ENCODE peak calls at places on chromosomes 12 and 14, in eight cellular contexts. One of them, this sample, is unnamed.

GRCh38 chr12:538731-539539 is 79.2 kb downstream of the B4GALNT3 start:
- DNase-seq in ovary: no peak
- DNase-seq in AG04450: no peak
- DNase-seq in GM06990: no peak
- DNase-seq in heart left ventricle: peak
- DNase-seq in A549: no peak
- DNase-seq in tibial nerve: peak
- DNase-seq in WERI-Rb-1: no peak
- DNase-seq in this sample: no peak

GRCh38 chr12:104721944-104722343 is 236.1 kb downstream of the SLC41A2 start:
- DNase-seq in A549: no peak
- DNase-seq in ovary: no peak
- DNase-seq in GM06990: no peak
- DNase-seq in AG04450: no peak
- DNase-seq in WERI-Rb-1: no peak
- DNase-seq in heart left ventricle: no peak
- DNase-seq in tibial nerve: no peak
- DNase-seq in this sample: no peak

GRCh38 chr12:6312529-6313325 is 2.2 kb downstream of the PLEKHG6 start:
- DNase-seq in heart left ventricle: no peak
- DNase-seq in WERI-Rb-1: no peak
- DNase-seq in A549: no peak
- DNase-seq in AG04450: no peak
- DNase-seq in ovary: no peak
- DNase-seq in tibial nerve: no peak
- DNase-seq in GM06990: peak
- DNase-seq in this sample: no peak

GRCh38 chr12:93825926-93826599 is 148.9 kb downstream of the CRADD start:
- DNase-seq in tibial nerve: no peak
- DNase-seq in ovary: no peak
- DNase-seq in AG04450: no peak
- DNase-seq in heart left ventricle: no peak
- DNase-seq in A549: no peak
- DNase-seq in GM06990: no peak
- DNase-seq in WERI-Rb-1: no peak
- DNase-seq in this sample: peak

GRCh38 chr12:122489038-122489437 is 11.7 kb downstream of the ZCCHC8 start:
- DNase-seq in WERI-Rb-1: no peak
- DNase-seq in A549: no peak
- DNase-seq in ovary: no peak
- DNase-seq in tibial nerve: no peak
- DNase-seq in GM06990: no peak
- DNase-seq in AG04450: no peak
- DNase-seq in heart left ventricle: no peak
- DNase-seq in this sample: no peak

GRCh38 chr12:74043343-74043742 is 494.3 kb upstream of the ATXN7L3B start:
- DNase-seq in heart left ventricle: no peak
- DNase-seq in tibial nerve: no peak
- DNase-seq in AG04450: no peak
- DNase-seq in A549: peak
- DNase-seq in GM06990: no peak
- DNase-seq in ovary: no peak
- DNase-seq in WERI-Rb-1: no peak
- DNase-seq in this sample: peak

GRCh38 chr12:72207756-72208155 is 64.4 kb upstream of the TRHDE start:
- DNase-seq in heart left ventricle: no peak
- DNase-seq in ovary: no peak
- DNase-seq in tibial nerve: no peak
- DNase-seq in AG04450: no peak
- DNase-seq in GM06990: no peak
- DNase-seq in A549: no peak
- DNase-seq in WERI-Rb-1: peak
- DNase-seq in this sample: no peak

GRCh38 chr14:99730876-99731351 is 46.8 kb downstream of the CYP46A1 start:
- DNase-seq in ovary: peak
- DNase-seq in AG04450: no peak
- DNase-seq in WERI-Rb-1: no peak
- DNase-seq in heart left ventricle: peak
- DNase-seq in A549: no peak
- DNase-seq in tibial nerve: no peak
- DNase-seq in GM06990: no peak
- DNase-seq in this sample: no peak

GRCh38 chr14:67221982-67222328 is 19.3 kb upstream of the PALS1 start:
- DNase-seq in AG04450: no peak
- DNase-seq in heart left ventricle: no peak
- DNase-seq in ovary: no peak
- DNase-seq in tibial nerve: no peak
- DNase-seq in A549: no peak
- DNase-seq in WERI-Rb-1: no peak
- DNase-seq in GM06990: no peak
- DNase-seq in this sample: no peak

GRCh38 chr14:104974665-104975390 is 3.3 kb downstream of the AHNAK2 start:
- DNase-seq in AG04450: no peak
- DNase-seq in heart left ventricle: peak
- DNase-seq in ovary: peak
- DNase-seq in GM06990: no peak
- DNase-seq in A549: no peak
- DNase-seq in WERI-Rb-1: no peak
- DNase-seq in tibial nerve: no peak
- DNase-seq in this sample: no peak

GRCh38 chr14:102668291-102668873 is 75.9 kb downstream of the RCOR1 start:
- DNase-seq in tibial nerve: no peak
- DNase-seq in AG04450: no peak
- DNase-seq in heart left ventricle: no peak
- DNase-seq in ovary: no peak
- DNase-seq in WERI-Rb-1: no peak
- DNase-seq in GM06990: no peak
- DNase-seq in A549: no peak
- DNase-seq in this sample: no peak

GRCh38 chr12:101707131-101707782 is 9.8 kb downstream of the CHPT1 start:
- DNase-seq in A549: no peak
- DNase-seq in tibial nerve: no peak
- DNase-seq in GM06990: no peak
- DNase-seq in heart left ventricle: no peak
- DNase-seq in WERI-Rb-1: no peak
- DNase-seq in AG04450: no peak
- DNase-seq in ovary: no peak
- DNase-seq in this sample: no peak

GRCh38 chr14:22333408-22334274 is 255.4 kb downstream of the DAD1 start:
- DNase-seq in A549: peak
- DNase-seq in heart left ventricle: no peak
- DNase-seq in ovary: no peak
- DNase-seq in WERI-Rb-1: no peak
- DNase-seq in GM06990: no peak
- DNase-seq in AG04450: no peak
- DNase-seq in tibial nerve: no peak
- DNase-seq in this sample: no peak

GRCh38 chr12:6526766-6527525 is 7.4 kb upstream of the GAPDH start:
- DNase-seq in WERI-Rb-1: no peak
- DNase-seq in A549: no peak
- DNase-seq in tibial nerve: no peak
- DNase-seq in ovary: no peak
- DNase-seq in GM06990: no peak
- DNase-seq in heart left ventricle: no peak
- DNase-seq in AG04450: no peak
- DNase-seq in this sample: no peak

GRCh38 chr12:30942936-30943335 is 16.4 kb downstream of the TSPAN11 start:
- DNase-seq in tibial nerve: no peak
- DNase-seq in ovary: no peak
- DNase-seq in WERI-Rb-1: no peak
- DNase-seq in heart left ventricle: no peak
- DNase-seq in A549: no peak
- DNase-seq in AG04450: no peak
- DNase-seq in GM06990: no peak
- DNase-seq in this sample: no peak

GRCh38 chr14:102917469-102918211 is 4.8 kb upstream of the AMN start:
- DNase-seq in ovary: no peak
- DNase-seq in GM06990: peak
- DNase-seq in A549: peak
- DNase-seq in heart left ventricle: no peak
- DNase-seq in tibial nerve: peak
- DNase-seq in WERI-Rb-1: peak
- DNase-seq in AG04450: no peak
- DNase-seq in this sample: no peak

GRCh38 chr12:122459211-122459610 is 36.7 kb upstream of the CLIP1 start:
- DNase-seq in AG04450: no peak
- DNase-seq in ovary: no peak
- DNase-seq in WERI-Rb-1: no peak
- DNase-seq in heart left ventricle: no peak
- DNase-seq in tibial nerve: no peak
- DNase-seq in A549: no peak
- DNase-seq in GM06990: no peak
- DNase-seq in this sample: no peak

DNA sequence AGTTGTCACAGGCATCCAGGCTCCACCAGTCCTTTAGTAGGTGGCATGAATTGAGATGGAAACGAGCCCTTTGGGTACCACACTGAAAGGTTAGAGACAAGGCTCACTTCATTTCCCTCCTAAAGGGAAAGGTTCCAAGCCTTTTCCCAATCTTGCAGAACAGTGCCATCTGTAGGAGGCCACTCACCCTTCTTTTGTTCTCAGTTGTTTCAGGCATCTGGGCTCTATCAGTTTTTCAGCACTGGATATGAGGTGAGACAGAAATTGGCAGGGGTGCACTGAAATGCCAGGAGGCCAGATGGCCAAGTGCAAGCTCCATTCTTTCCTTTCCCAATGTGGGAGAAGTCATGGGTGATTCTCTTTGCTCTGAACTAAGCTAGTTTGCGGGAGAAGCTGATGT is 15.2 kb downstream of the FBXO33 start:
- DNase-seq in A549: no peak
- DNase-seq in ovary: no peak
- DNase-seq in WERI-Rb-1: peak
- DNase-seq in tibial nerve: no peak
- DNase-seq in GM06990: no peak
- DNase-seq in AG04450: no peak
- DNase-seq in heart left ventricle: peak
- DNase-seq in this sample: no peak
- TF ChIP-seq CTCF in A549: peak
- TF ChIP-seq CTCF in ovary: no peak
- TF ChIP-seq CTCF in WERI-Rb-1: peak
- TF ChIP-seq CTCF in tibial nerve: no peak
- TF ChIP-seq CTCF in GM06990: no peak
- TF ChIP-seq CTCF in AG04450: peak
- TF ChIP-seq CTCF in heart left ventricle: peak
- TF ChIP-seq CTCF in this sample: peak

DNA sequence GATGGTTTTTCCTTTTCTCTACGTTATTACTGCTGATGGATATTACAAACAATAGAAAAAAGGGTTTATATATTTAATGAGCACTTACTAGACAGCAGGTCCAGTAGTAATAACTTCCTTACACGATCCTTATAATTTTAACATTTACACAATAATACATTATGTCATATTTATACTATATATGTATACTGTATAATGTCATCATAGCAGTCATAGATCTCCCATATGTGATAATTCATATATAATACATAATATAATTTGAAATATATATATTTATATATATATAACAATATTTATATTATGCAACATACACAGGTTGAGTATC is 92.3 kb downstream of the KSR2 start:
- DNase-seq in heart left ventricle: no peak
- DNase-seq in A549: no peak
- DNase-seq in GM06990: no peak
- DNase-seq in WERI-Rb-1: no peak
- DNase-seq in AG04450: no peak
- DNase-seq in tibial nerve: no peak
- DNase-seq in ovary: no peak
- DNase-seq in this sample: no peak
- H3K4me3 ChIP-seq in heart left ventricle: no peak
- H3K4me3 ChIP-seq in A549: no peak
- H3K4me3 ChIP-seq in GM06990: no peak
- H3K4me3 ChIP-seq in WERI-Rb-1: no peak
- H3K4me3 ChIP-seq in AG04450: no peak
- H3K4me3 ChIP-seq in tibial nerve: no peak
- H3K4me3 ChIP-seq in ovary: no peak
- H3K4me3 ChIP-seq in this sample: no peak

DNA sequence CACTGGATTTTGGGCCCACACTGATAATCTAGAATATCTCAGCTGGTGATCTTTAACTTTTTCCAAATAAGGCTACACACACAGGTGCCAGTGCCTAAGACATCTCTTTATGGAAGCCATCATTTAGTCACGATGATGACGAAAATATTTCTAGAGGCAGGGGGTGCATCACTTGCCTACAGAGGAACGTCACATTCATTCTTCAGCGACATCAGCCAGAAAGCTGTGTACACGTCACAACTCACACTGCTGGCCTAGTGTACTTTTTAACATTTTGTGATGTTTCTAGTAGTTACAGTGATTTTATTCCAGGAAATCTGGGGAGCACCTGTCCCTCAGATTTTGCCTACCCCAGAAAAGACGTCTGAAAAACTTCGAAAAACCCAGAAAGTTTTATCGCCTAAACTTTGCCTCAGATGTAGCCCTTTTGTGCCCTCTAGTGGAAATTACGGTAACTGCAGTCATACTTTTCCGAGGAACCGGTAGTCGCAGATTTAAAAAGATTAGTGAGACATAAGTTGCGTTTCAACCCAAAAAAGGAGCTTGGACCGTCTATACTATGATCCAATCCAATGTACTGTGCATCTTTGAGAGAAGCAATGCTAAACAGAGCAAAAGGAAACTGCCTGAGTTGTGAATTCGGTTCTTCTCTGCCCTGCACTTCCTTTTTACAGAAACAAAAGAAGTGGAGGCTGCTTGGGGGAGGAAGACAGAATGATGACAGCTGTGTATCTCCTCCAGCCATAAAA is 64.3 kb upstream of the STON2 start:
- DNase-seq in heart left ventricle: peak
- DNase-seq in WERI-Rb-1: peak
- DNase-seq in GM06990: peak
- DNase-seq in tibial nerve: peak
- DNase-seq in AG04450: peak
- DNase-seq in A549: peak
- DNase-seq in ovary: peak
- DNase-seq in this sample: no peak
- TF ChIP-seq CTCF in heart left ventricle: peak
- TF ChIP-seq CTCF in WERI-Rb-1: peak
- TF ChIP-seq CTCF in GM06990: peak
- TF ChIP-seq CTCF in tibial nerve: peak
- TF ChIP-seq CTCF in AG04450: peak
- TF ChIP-seq CTCF in A549: peak
- TF ChIP-seq CTCF in ovary: peak
- TF ChIP-seq CTCF in this sample: peak

DNA sequence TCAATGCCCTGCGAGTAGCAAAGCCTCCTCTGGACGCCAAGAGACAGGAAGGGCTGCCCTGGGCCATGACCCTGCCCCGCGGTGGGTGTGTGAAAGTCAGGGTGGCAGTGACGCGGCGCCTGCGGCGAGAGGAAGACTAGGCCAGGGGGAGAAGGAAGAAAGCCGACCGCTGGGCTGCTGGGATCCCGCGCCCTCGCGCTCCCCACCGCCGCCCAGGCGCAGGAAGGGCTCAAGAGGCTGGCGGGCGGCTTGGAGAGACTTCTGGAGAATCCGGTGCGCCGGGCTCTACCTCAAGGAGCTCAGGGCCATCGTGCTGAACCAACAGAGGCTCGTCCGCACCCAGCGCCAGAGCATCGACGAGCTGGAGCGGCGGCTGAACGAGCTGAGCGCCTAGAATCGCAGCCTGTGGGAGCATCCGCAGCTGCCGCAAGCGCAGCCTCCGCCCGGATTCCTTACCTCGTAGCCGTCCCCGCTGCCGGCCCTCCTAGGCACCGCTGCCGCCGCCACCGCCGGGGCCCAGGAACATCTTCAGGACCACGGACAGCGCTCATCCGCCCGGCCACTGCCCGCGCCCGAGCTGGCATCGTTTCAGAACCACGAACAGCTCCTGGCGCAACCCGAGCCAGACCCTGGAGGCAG is 105.0 kb upstream of the PRB2 start:
- DNase-seq in tibial nerve: peak
- DNase-seq in GM06990: peak
- DNase-seq in heart left ventricle: peak
- DNase-seq in WERI-Rb-1: peak
- DNase-seq in A549: peak
- DNase-seq in ovary: peak
- DNase-seq in AG04450: peak
- DNase-seq in this sample: no peak
- H3K4me3 ChIP-seq in tibial nerve: no peak
- H3K4me3 ChIP-seq in GM06990: no peak
- H3K4me3 ChIP-seq in heart left ventricle: no peak
- H3K4me3 ChIP-seq in WERI-Rb-1: peak
- H3K4me3 ChIP-seq in A549: no peak
- H3K4me3 ChIP-seq in ovary: no peak
- H3K4me3 ChIP-seq in AG04450: no peak
- H3K4me3 ChIP-seq in this sample: no peak